ENCODE peak calls at places on chromosome 20, in seven cellular contexts. C is lung, M is OCI-LY7, Y is dorsolateral prefrontal cortex, F is tibial nerve, K is stomach, P is IMR-90. I is an unnamed sample.

GRCh38 chr20:40945754-40946451 is 82.7 kb upstream of the TOP1 start:
- DNase-seq in C (no peak), M (peak; percentile 81), Y (peak; percentile 74), F (peak; percentile 17), K (peak; percentile 48), P (peak; percentile 52), I (no peak)

GRCh38 chr20:38143238-38143645 is 21.8 kb downstream of the TGM2 start:
- DNase-seq in C (no peak), M (no peak), Y (no peak), F (no peak), K (no peak), P (no peak), I (no peak)

GRCh38 chr20:45765307-45765910 is 26.3 kb downstream of the WFDC3 start:
- DNase-seq in C (no peak), M (no peak), Y (no peak), F (no peak), K (no peak), P (no peak), I (no peak)

GRCh38 chr20:7859371-7859802 is 80.9 kb downstream of the HAO1 start:
- DNase-seq in C (no peak), M (peak; percentile 78), Y (no peak), F (no peak), K (no peak), P (peak; percentile 70), I (no peak)

GRCh38 chr20:47489448-47489872 is 12.2 kb upstream of the NCOA3 start:
- DNase-seq in C (no peak), M (peak; percentile 81), Y (no peak), F (no peak), K (no peak), P (no peak), I (no peak)

GRCh38 chr20:14963262-14963663 is 625.9 kb upstream of the FLRT3 start:
- DNase-seq in C (no peak), M (no peak), Y (no peak), F (no peak), K (no peak), P (no peak), I (no peak)

GRCh38 chr20:31548823-31549512 is 34.7 kb downstream of the HM13 start:
- DNase-seq in C (no peak), M (no peak), Y (no peak), F (no peak), K (no peak), P (no peak), I (no peak)

GRCh38 chr20:3473324-3473723 is 2.5 kb downstream of the ATRN start:
- DNase-seq in C (peak; percentile 11), M (no peak), Y (no peak), F (no peak), K (no peak), P (no peak), I (no peak)

GRCh38 chr20:36644713-36645109 is 1.3 kb downstream of the SLA2 start:
- DNase-seq in C (no peak), M (no peak), Y (no peak), F (no peak), K (no peak), P (no peak), I (no peak)

GRCh38 chr20:2705931-2706645 is 13.5 kb downstream of the EBF4 start:
- DNase-seq in C (peak; percentile 22), M (no peak), Y (no peak), F (no peak), K (no peak), P (no peak), I (no peak)

GRCh38 chr20:3784863-3785239 is 1.7 kb downstream of the CENPB start:
- DNase-seq in C (no peak), M (no peak), Y (no peak), F (no peak), K (no peak), P (no peak), I (no peak)

GRCh38 chr20:21559305-21559704 is 45.4 kb upstream of the NKX2-2 start:
- DNase-seq in C (no peak), M (no peak), Y (no peak), F (no peak), K (no peak), P (no peak), I (no peak)

GRCh38 chr20:1894951-1895673 is at the start of gene SIRPA:
- DNase-seq in C (peak; percentile 46), M (no peak), Y (peak; percentile 73), F (no peak), K (peak; percentile 55), P (peak; percentile 64), I (no peak)

GRCh38 chr20:49381558-49382493 is 100.6 kb downstream of the KCNB1 start:
- DNase-seq in C (peak; percentile 52), M (no peak), Y (peak; percentile 79), F (peak; percentile 73), K (peak; percentile 81), P (peak; percentile 10), I (no peak)

GRCh38 chr20:33415948-33416347 is 14.6 kb upstream of the CDK5RAP1 start:
- DNase-seq in C (no peak), M (peak; percentile 62), Y (peak; percentile 51), F (no peak), K (peak; percentile 45), P (peak; percentile 35), I (no peak)

GRCh38 chr20:45041464-45042337 is 59.2 kb downstream of the KCNS1 start:
- DNase-seq in C (no peak), M (no peak), Y (no peak), F (no peak), K (no peak), P (peak; percentile 65), I (no peak)

GRCh38 chr20:10790013-10790412 is 116.2 kb upstream of the JAG1 start:
- DNase-seq in C (no peak), M (no peak), Y (no peak), F (no peak), K (no peak), P (no peak), I (no peak)

GRCh38 chr20:50728981-50729874 is 2.2 kb upstream of the PARD6B start:
- DNase-seq in C (peak; percentile 55), M (peak; percentile 18), Y (no peak), F (no peak), K (peak; percentile 75), P (no peak), I (no peak)

GRCh38 chr20:11807070-11807741 is 110.5 kb upstream of the BTBD3 start:
- DNase-seq in C (no peak), M (no peak), Y (no peak), F (no peak), K (no peak), P (peak; percentile 93), I (peak; percentile 74)

GRCh38 chr20:53243152-53243551 is 271.0 kb downstream of the TSHZ2 start:
- DNase-seq in C (no peak), M (no peak), Y (no peak), F (no peak), K (no peak), P (no peak), I (no peak)

GRCh38 chr20:9051508-9051907 is 17.4 kb upstream of the PLCB4 start:
- DNase-seq in C (no peak), M (no peak), Y (no peak), F (no peak), K (no peak), P (peak; percentile 99), I (peak; percentile 94)

GRCh38 chr20:47487175-47487917 is 14.3 kb upstream of the NCOA3 start:
- DNase-seq in C (no peak), M (peak; percentile 96), Y (no peak), F (no peak), K (no peak), P (peak; percentile 25), I (no peak)

GRCh38 chr20:19986419-19986818 is 30.7 kb upstream of the NAA20 start:
- DNase-seq in C (no peak), M (no peak), Y (no peak), F (no peak), K (no peak), P (peak; percentile 85), I (no peak)
- H3K27ac ChIP-seq in C (no peak overlapping the region), M (no peak overlapping the region), Y (no peak overlapping the region), F (peak overlapping the region; percentile 55), K (peak overlapping the region; percentile 54), P (no peak overlapping the region), I (no peak overlapping the region)

DNA sequence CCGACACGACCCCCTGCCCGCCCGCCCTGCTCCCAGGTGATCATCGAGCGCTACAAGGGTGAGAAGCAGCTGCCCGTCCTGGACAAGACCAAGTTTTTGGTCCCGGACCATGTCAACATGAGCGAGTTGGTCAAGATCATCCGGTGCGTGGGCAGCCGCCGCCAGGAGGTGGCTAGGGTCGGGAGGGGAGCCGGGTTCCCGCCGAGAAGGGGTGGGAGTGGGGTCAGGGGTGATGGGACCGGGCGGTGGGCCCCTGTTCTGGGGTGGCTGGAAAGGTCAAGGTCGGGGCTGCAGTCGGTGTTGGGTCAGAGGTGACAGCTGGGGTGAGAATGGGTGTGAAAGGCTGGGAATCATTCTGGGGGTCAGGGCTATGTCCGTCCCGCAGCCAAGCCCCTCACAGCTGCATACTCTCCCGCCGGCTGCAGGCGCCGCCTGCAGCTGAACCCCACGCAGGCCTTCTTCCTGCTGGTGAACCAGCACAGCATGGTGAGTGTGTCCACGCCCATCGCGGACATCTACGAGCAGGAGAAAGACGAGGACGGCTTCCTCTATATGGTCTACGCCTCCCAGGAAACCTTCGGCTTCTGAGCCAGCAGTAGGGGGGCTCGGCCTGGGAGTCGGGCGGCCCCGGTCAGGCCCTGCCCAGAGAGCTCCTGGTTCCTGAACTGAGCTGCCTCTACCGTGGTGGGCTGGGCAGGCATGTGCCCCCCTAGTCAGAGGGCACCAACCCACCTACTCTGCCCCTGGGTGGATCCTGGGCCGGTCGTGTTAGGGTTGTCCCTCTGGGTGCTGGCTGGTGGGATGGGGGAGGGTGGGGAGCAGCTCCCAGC is 1.0 kb downstream of the MAP1LC3A start:
- DNase-seq in C (no peak), M (no peak), Y (no peak), F (no peak), K (no peak), P (no peak), I (no peak)
- H3K4me3 ChIP-seq in C (no peak overlapping the region), M (no peak overlapping the region), Y (peak overlapping the region; percentile 91), F (peak overlapping the region; percentile 69), K (peak overlapping the region; percentile 71), P (peak overlapping the region; percentile 76), I (peak overlapping the region; percentile 67)

GRCh38 chr20:17807670-17808069 is 107.9 kb downstream of the BANF2 start:
- DNase-seq in C (no peak), M (no peak), Y (no peak), F (no peak), K (no peak), P (peak; percentile 18), I (no peak)
- TF ChIP-seq CTCF in C (no peak), M (no peak), Y (no peak), F (no peak), K (no peak), P (no peak), I (no peak)

GRCh38 chr20:651713-652610 is 1.0 kb downstream of the SRXN1 start:
- DNase-seq in C (no peak), M (peak; percentile 33), Y (no peak), F (no peak), K (no peak), P (no peak), I (no peak)

GRCh38 chr20:653110-653589 is at the start of gene SRXN1:
- DNase-seq in C (peak; percentile 89), M (peak; percentile 95), Y (peak; percentile 74), F (peak; percentile 77), K (peak; percentile 94), P (peak; percentile 93), I (peak; percentile 81)

GRCh38 chr20:654427-654770 is 1.4 kb upstream of the SRXN1 start:
- DNase-seq in C (no peak), M (no peak), Y (no peak), F (no peak), K (no peak), P (no peak), I (no peak)

GRCh38 chr20:652611-653109 is 340 bp downstream of the SRXN1 start:
- DNase-seq in C (no peak), M (no peak), Y (no peak), F (no peak), K (peak; percentile 33), P (peak; percentile 44), I (peak; percentile 13)

GRCh38 chr20:653590-654426 is 808 bp upstream of the SRXN1 start:
- DNase-seq in C (no peak), M (no peak), Y (no peak), F (no peak), K (no peak), P (no peak), I (no peak)
- H3K27ac ChIP-seq in C (peak overlapping the region; percentile 73), M (no peak overlapping the region), Y (no peak overlapping the region), F (peak overlapping the region; percentile 73), K (peak overlapping the region; percentile 88), P (peak overlapping the region; percentile 64), I (peak overlapping the region; percentile 57)